ENCODE peak calls at places on chromosomes 7 and 10, in five cellular contexts. One of them, this sample, is unnamed.

GRCh38 chr10:49091450-49092210 is 23.7 kb downstream of the VSTM4 start:
- DNase-seq in mammary epithelial cell: no peak
- DNase-seq in HepG2: no peak
- DNase-seq in MM.1S: no peak
- DNase-seq in fibroblast of lung: no peak
- DNase-seq in this sample: no peak

GRCh38 chr10:15262036-15262713 is 93.7 kb upstream of the NMT2 start:
- DNase-seq in MM.1S: no peak
- DNase-seq in HepG2: peak; percentile 28
- DNase-seq in fibroblast of lung: peak; percentile 12
- DNase-seq in mammary epithelial cell: no peak
- DNase-seq in this sample: no peak

GRCh38 chr10:88877298-88877697 is 2.7 kb upstream of the STAMBPL1 start:
- DNase-seq in mammary epithelial cell: no peak
- DNase-seq in fibroblast of lung: no peak
- DNase-seq in HepG2: no peak
- DNase-seq in MM.1S: no peak
- DNase-seq in this sample: no peak

GRCh38 chr7:30923009-30923773 is 11.5 kb downstream of the AQP1 start:
- DNase-seq in mammary epithelial cell: no peak
- DNase-seq in MM.1S: no peak
- DNase-seq in fibroblast of lung: no peak
- DNase-seq in HepG2: no peak
- DNase-seq in this sample: no peak

GRCh38 chr7:84638339-84638697 is 443.7 kb upstream of the SEMA3A start:
- DNase-seq in mammary epithelial cell: no peak
- DNase-seq in HepG2: no peak
- DNase-seq in fibroblast of lung: peak; percentile 10
- DNase-seq in MM.1S: no peak
- DNase-seq in this sample: no peak

GRCh38 chr10:4918236-4918635 is 45.0 kb upstream of the AKR1C1 start:
- DNase-seq in mammary epithelial cell: no peak
- DNase-seq in HepG2: no peak
- DNase-seq in fibroblast of lung: no peak
- DNase-seq in MM.1S: no peak
- DNase-seq in this sample: no peak

GRCh38 chr10:97689637-97690036 is 2.6 kb upstream of the AVPI1 start:
- DNase-seq in mammary epithelial cell: peak; percentile 100
- DNase-seq in fibroblast of lung: peak; percentile 98
- DNase-seq in MM.1S: no peak
- DNase-seq in HepG2: no peak
- DNase-seq in this sample: no peak

GRCh38 chr10:89515031-89515841 is 20.2 kb downstream of the SLC16A12 start:
- DNase-seq in HepG2: no peak
- DNase-seq in mammary epithelial cell: peak; percentile 90
- DNase-seq in MM.1S: no peak
- DNase-seq in fibroblast of lung: peak; percentile 100
- DNase-seq in this sample: no peak

GRCh38 chr10:95056744-95057363 is 12.4 kb downstream of the CYP2C8 start:
- DNase-seq in mammary epithelial cell: no peak
- DNase-seq in fibroblast of lung: no peak
- DNase-seq in MM.1S: no peak
- DNase-seq in HepG2: no peak
- DNase-seq in this sample: no peak

GRCh38 chr7:127473409-127473808 is 80.9 kb upstream of the ZNF800 start:
- DNase-seq in HepG2: no peak
- DNase-seq in MM.1S: no peak
- DNase-seq in mammary epithelial cell: no peak
- DNase-seq in fibroblast of lung: no peak
- DNase-seq in this sample: no peak

GRCh38 chr10:17756557-17757208 is 4.7 kb downstream of the TMEM236 start:
- DNase-seq in fibroblast of lung: no peak
- DNase-seq in MM.1S: peak; percentile 96
- DNase-seq in HepG2: peak; percentile 18
- DNase-seq in mammary epithelial cell: peak; percentile 72
- DNase-seq in this sample: no peak

GRCh38 chr10:21519981-21520436 is 5.5 kb downstream of the SKIDA1 start:
- DNase-seq in fibroblast of lung: peak; percentile 86
- DNase-seq in mammary epithelial cell: peak; percentile 68
- DNase-seq in HepG2: no peak
- DNase-seq in MM.1S: peak; percentile 80
- DNase-seq in this sample: no peak

GRCh38 chr7:35909870-35910357 is 109.1 kb downstream of the SEPTIN7 start:
- DNase-seq in HepG2: no peak
- DNase-seq in fibroblast of lung: peak; percentile 22
- DNase-seq in MM.1S: no peak
- DNase-seq in mammary epithelial cell: no peak
- DNase-seq in this sample: no peak

GRCh38 chr10:4243651-4244050 is 458.6 kb upstream of the KLF6 start:
- DNase-seq in HepG2: no peak
- DNase-seq in MM.1S: no peak
- DNase-seq in fibroblast of lung: peak; percentile 100
- DNase-seq in mammary epithelial cell: peak; percentile 93
- DNase-seq in this sample: no peak

GRCh38 chr10:130963786-130964522 is 347.6 kb downstream of the TCERG1L start:
- DNase-seq in MM.1S: no peak
- DNase-seq in fibroblast of lung: no peak
- DNase-seq in HepG2: no peak
- DNase-seq in mammary epithelial cell: no peak
- DNase-seq in this sample: no peak

GRCh38 chr10:14736600-14737081 is 38.1 kb downstream of the FAM107B start:
- DNase-seq in HepG2: no peak
- DNase-seq in fibroblast of lung: peak; percentile 86
- DNase-seq in MM.1S: peak; percentile 39
- DNase-seq in mammary epithelial cell: no peak
- DNase-seq in this sample: no peak

GRCh38 chr10:126235091-126235978 is 152.9 kb downstream of the ADAM12 start:
- DNase-seq in MM.1S: no peak
- DNase-seq in fibroblast of lung: no peak
- DNase-seq in mammary epithelial cell: no peak
- DNase-seq in HepG2: no peak
- DNase-seq in this sample: no peak

GRCh38 chr10:28734940-28735759 is 57.8 kb downstream of the BAMBI start:
- DNase-seq in fibroblast of lung: peak; percentile 84
- DNase-seq in MM.1S: no peak
- DNase-seq in mammary epithelial cell: peak; percentile 83
- DNase-seq in HepG2: peak; percentile 95
- DNase-seq in this sample: no peak

GRCh38 chr7:104931181-104931781 is 82.7 kb upstream of the KMT2E start:
- DNase-seq in HepG2: no peak
- DNase-seq in fibroblast of lung: no peak
- DNase-seq in MM.1S: no peak
- DNase-seq in mammary epithelial cell: no peak
- DNase-seq in this sample: no peak

GRCh38 chr10:132374612-132375011 is 22.4 kb upstream of the PWWP2B start:
- DNase-seq in MM.1S: no peak
- DNase-seq in fibroblast of lung: no peak
- DNase-seq in HepG2: no peak
- DNase-seq in mammary epithelial cell: no peak
- DNase-seq in this sample: no peak

GRCh38 chr7:33432825-33433224 is 303.5 kb downstream of the BBS9 start:
- DNase-seq in HepG2: no peak
- DNase-seq in mammary epithelial cell: peak; percentile 30
- DNase-seq in MM.1S: no peak
- DNase-seq in fibroblast of lung: peak; percentile 51
- DNase-seq in this sample: no peak

GRCh38 chr7:107890493-107890961 is 456 bp upstream of the DLD start:
- DNase-seq in MM.1S: peak; percentile 31
- DNase-seq in HepG2: no peak
- DNase-seq in mammary epithelial cell: no peak
- DNase-seq in fibroblast of lung: no peak
- DNase-seq in this sample: no peak

GRCh38 chr7:45980181-45980905 is 59.3 kb upstream of the IGFBP3 start:
- DNase-seq in fibroblast of lung: peak; percentile 78
- DNase-seq in mammary epithelial cell: no peak
- DNase-seq in MM.1S: no peak
- DNase-seq in HepG2: no peak
- DNase-seq in this sample: no peak

GRCh38 chr10:110751845-110752244 is 107.7 kb downstream of the RBM20 start:
- DNase-seq in HepG2: no peak
- DNase-seq in fibroblast of lung: no peak
- DNase-seq in MM.1S: no peak
- DNase-seq in mammary epithelial cell: no peak
- DNase-seq in this sample: no peak

GRCh38 chr7:104553074-104553473 is 224.7 kb downstream of the LHFPL3 start:
- DNase-seq in fibroblast of lung: no peak
- DNase-seq in MM.1S: no peak
- DNase-seq in mammary epithelial cell: no peak
- DNase-seq in HepG2: no peak
- DNase-seq in this sample: no peak

GRCh38 chr7:1669954-1670893 is at the start of gene ELFN1:
- DNase-seq in mammary epithelial cell: no peak
- DNase-seq in fibroblast of lung: peak; percentile 70
- DNase-seq in HepG2: no peak
- DNase-seq in MM.1S: no peak
- DNase-seq in this sample: peak; percentile 29

GRCh38 chr10:75773139-75773801 is 341.8 kb downstream of the LRMDA start:
- DNase-seq in fibroblast of lung: peak; percentile 85
- DNase-seq in HepG2: peak; percentile 92
- DNase-seq in mammary epithelial cell: no peak
- DNase-seq in MM.1S: no peak
- DNase-seq in this sample: no peak

GRCh38 chr7:80346704-80347103 is 165.2 kb downstream of the GNAT3 start:
- DNase-seq in fibroblast of lung: peak; percentile 89
- DNase-seq in mammary epithelial cell: peak; percentile 96
- DNase-seq in MM.1S: no peak
- DNase-seq in HepG2: no peak
- DNase-seq in this sample: no peak

GRCh38 chr10:12186324-12186723 is 9.4 kb downstream of the NUDT5 start:
- DNase-seq in HepG2: no peak
- DNase-seq in MM.1S: no peak
- DNase-seq in fibroblast of lung: no peak
- DNase-seq in mammary epithelial cell: no peak
- DNase-seq in this sample: no peak

GRCh38 chr10:44981172-44982113 is 2.8 kb upstream of the DEPP1 start:
- DNase-seq in mammary epithelial cell: peak; percentile 88
- DNase-seq in fibroblast of lung: peak; percentile 95
- DNase-seq in HepG2: peak; percentile 86
- DNase-seq in MM.1S: no peak
- DNase-seq in this sample: no peak

GRCh38 chr10:59674211-59674836 is 35.3 kb downstream of the SLC16A9 start:
- DNase-seq in fibroblast of lung: peak; percentile 94
- DNase-seq in mammary epithelial cell: peak; percentile 70
- DNase-seq in HepG2: no peak
- DNase-seq in MM.1S: no peak
- DNase-seq in this sample: no peak

GRCh38 chr10:130108934-130109604 is 1.6 kb downstream of the C10orf143 start:
- DNase-seq in HepG2: no peak
- DNase-seq in fibroblast of lung: no peak
- DNase-seq in mammary epithelial cell: no peak
- DNase-seq in MM.1S: no peak
- DNase-seq in this sample: no peak

GRCh38 chr7:101957733-101958525 is 140.5 kb downstream of the CUX1 start:
- DNase-seq in fibroblast of lung: no peak
- DNase-seq in mammary epithelial cell: no peak
- DNase-seq in MM.1S: peak; percentile 38
- DNase-seq in HepG2: no peak
- DNase-seq in this sample: peak; percentile 59
- H3K9ac ChIP-seq in fibroblast of lung: no peak overlapping the region
- H3K9ac ChIP-seq in mammary epithelial cell: no peak overlapping the region
- H3K9ac ChIP-seq in MM.1S: no peak overlapping the region
- H3K9ac ChIP-seq in HepG2: no peak overlapping the region
- H3K9ac ChIP-seq in this sample: peak overlapping the region; percentile 37

DNA sequence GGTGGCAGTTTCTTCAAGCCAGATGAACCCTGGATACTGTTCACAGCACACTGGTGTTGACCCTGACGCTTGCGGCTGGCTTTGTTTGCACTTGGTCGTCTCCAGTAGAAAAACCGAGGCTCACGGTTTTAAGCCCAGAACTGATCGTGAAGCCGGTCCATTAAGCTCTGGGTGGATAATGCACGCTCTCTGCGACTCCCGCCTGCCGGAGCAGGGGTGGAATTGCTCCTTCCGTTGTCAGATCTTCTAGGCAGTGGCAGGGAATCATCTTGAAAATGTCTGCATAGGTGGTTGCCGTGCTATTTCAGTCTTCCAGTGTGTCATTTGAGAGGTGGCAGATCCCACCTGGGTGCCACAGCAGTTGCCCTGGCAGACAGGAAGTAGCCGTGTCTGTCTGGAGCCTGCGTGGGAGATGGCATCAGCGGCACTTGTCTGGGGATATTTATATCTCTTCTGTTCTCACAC is 35.9 kb upstream of the AP5Z1 start:
- DNase-seq in MM.1S: peak; percentile 42
- DNase-seq in mammary epithelial cell: no peak
- DNase-seq in HepG2: peak; percentile 84
- DNase-seq in fibroblast of lung: peak; percentile 62
- DNase-seq in this sample: peak; percentile 48
- H3K79me2 ChIP-seq in MM.1S: peaks cover 66% of the 10 kb centered on the region
- H3K79me2 ChIP-seq in mammary epithelial cell: peaks cover 89% of the 10 kb centered on the region
- H3K79me2 ChIP-seq in HepG2: peaks cover 38% of the 10 kb centered on the region
- H3K79me2 ChIP-seq in fibroblast of lung: peaks cover 36% of the 10 kb centered on the region
- H3K79me2 ChIP-seq in this sample: peaks cover 73% of the 10 kb centered on the region

GRCh38 chr7:40219917-40220316 is 85.1 kb downstream of the SUGCT start:
- DNase-seq in mammary epithelial cell: peak; percentile 41
- DNase-seq in MM.1S: no peak
- DNase-seq in HepG2: no peak
- DNase-seq in fibroblast of lung: peak; percentile 91
- DNase-seq in this sample: no peak
- H3K9ac ChIP-seq in mammary epithelial cell: no peak overlapping the region
- H3K9ac ChIP-seq in MM.1S: no peak overlapping the region
- H3K9ac ChIP-seq in HepG2: no peak overlapping the region
- H3K9ac ChIP-seq in fibroblast of lung: no peak overlapping the region
- H3K9ac ChIP-seq in this sample: no peak overlapping the region

DNA sequence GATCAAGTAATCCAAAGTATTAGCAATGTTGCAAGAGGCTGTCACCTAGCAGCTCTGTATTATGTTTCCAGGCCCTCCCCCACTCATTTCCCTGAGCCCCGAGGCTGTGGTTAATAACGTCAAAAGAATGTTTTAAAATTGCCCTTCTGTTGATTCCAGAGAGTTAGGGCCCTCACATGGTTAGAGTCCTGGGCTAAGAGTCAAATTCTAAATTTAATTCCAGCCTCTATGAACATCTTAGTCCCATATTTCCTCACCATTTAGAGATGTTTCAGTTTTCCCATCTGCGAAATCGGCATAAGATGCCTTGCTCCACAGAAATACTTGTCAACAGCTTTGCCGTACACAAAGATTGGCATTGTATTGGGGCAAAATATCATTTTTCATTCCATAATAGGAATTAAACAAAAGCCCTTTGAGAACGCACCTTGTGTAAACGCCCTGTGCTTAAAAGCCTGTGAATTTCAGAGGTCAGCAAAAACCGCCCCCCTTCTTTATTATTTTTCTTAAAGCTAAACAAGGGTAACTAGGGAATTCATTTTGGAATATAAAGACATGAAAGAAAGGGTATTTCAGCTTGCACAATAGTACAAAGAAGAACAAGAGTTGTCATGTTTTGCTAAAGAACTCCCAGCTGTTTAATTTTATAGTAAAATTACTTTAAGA is 135.8 kb downstream of the ARID5B start:
- DNase-seq in fibroblast of lung: peak; percentile 84
- DNase-seq in MM.1S: no peak
- DNase-seq in mammary epithelial cell: peak; percentile 75
- DNase-seq in HepG2: peak; percentile 79
- DNase-seq in this sample: no peak
- H3K79me2 ChIP-seq in fibroblast of lung: peaks cover 49% of the 10 kb centered on the region
- H3K79me2 ChIP-seq in MM.1S: peaks cover 88% of the 10 kb centered on the region
- H3K79me2 ChIP-seq in mammary epithelial cell: no peaks in the 10 kb centered on the region
- H3K79me2 ChIP-seq in HepG2: peaks cover 29% of the 10 kb centered on the region
- H3K79me2 ChIP-seq in this sample: no peaks in the 10 kb centered on the region

This sample was measured in DND-41.